ENCODE peak calls at places on chromosome 11, in four cellular contexts. R is memory B cell, O is H9, J is MCF 10A. Y is an unnamed sample.

GRCh38 chr11:105132716-105133511 is 6.7 kb downstream of the CARD18 start:
- DNase-seq in R (no peak), O (no peak), J (peak; percentile 93), Y (peak; percentile 87)

GRCh38 chr11:484616-485015 is 22.4 kb downstream of the RNH1 start:
- DNase-seq in R (no peak), O (no peak), J (no peak), Y (no peak)

GRCh38 chr11:61035086-61035835 is 63.8 kb downstream of the CD6 start:
- DNase-seq in R (no peak), O (no peak), J (no peak), Y (no peak)

GRCh38 chr11:65864758-65865471 is 4.7 kb downstream of the MUS81 start:
- DNase-seq in R (no peak), O (no peak), J (no peak), Y (no peak)

GRCh38 chr11:73314121-73314948 is 6.3 kb downstream of the ARHGEF17 start:
- DNase-seq in R (no peak), O (no peak), J (no peak), Y (peak; percentile 36)

GRCh38 chr11:117875397-117876048 is 935 bp downstream of the FXYD6 start:
- DNase-seq in R (peak; percentile 13), O (no peak), J (no peak), Y (no peak)

GRCh38 chr11:20158597-20159257 is 1.5 kb downstream of the DBX1 start:
- DNase-seq in R (no peak), O (peak; percentile 84), J (peak; percentile 54), Y (peak; percentile 15)

GRCh38 chr11:17171342-17171741 is 36.4 kb downstream of the PIK3C2A start:
- DNase-seq in R (no peak), O (no peak), J (peak; percentile 3), Y (peak; percentile 66)

GRCh38 chr11:64898541-64898940 is 18.5 kb downstream of the ATG2A start:
- DNase-seq in R (no peak), O (no peak), J (no peak), Y (no peak)

GRCh38 chr11:16474659-16475058 is 118.3 kb upstream of the SOX6 start:
- DNase-seq in R (no peak), O (no peak), J (no peak), Y (no peak)

GRCh38 chr11:43868852-43869567 is 11.6 kb upstream of the ALKBH3 start:
- DNase-seq in R (no peak), O (no peak), J (peak; percentile 83), Y (peak; percentile 67)

GRCh38 chr11:120013325-120014250 is 124.3 kb downstream of the TRIM29 start:
- DNase-seq in R (no peak), O (peak; percentile 96), J (peak; percentile 53), Y (peak; percentile 26)

GRCh38 chr11:57527056-57527631 is 3.4 kb downstream of the TIMM10 start:
- DNase-seq in R (peak; percentile 76), O (peak; percentile 64), J (peak; percentile 67), Y (peak; percentile 39)

GRCh38 chr11:87361891-87362290 is 324.2 kb downstream of the TMEM135 start:
- DNase-seq in R (no peak), O (no peak), J (no peak), Y (no peak)

GRCh38 chr11:27464155-27464759 is 8.3 kb downstream of the LGR4 start:
- DNase-seq in R (no peak), O (no peak), J (peak; percentile 85), Y (peak; percentile 82)

GRCh38 chr11:39777035-39777434 is 1682.4 kb downstream of the LRRC4C start:
- DNase-seq in R (no peak), O (no peak), J (no peak), Y (no peak)

GRCh38 chr11:86874314-86875056 is 74.1 kb downstream of the PRSS23 start:
- DNase-seq in R (no peak), O (no peak), J (no peak), Y (no peak)

GRCh38 chr11:47998733-47999359 is 18.5 kb downstream of the PTPRJ start:
- DNase-seq in R (no peak), O (no peak), J (no peak), Y (no peak)

Y was measured in foreskin keratinocyte.